ENCODE peak calls at places on chromosomes 5 and 9, in nine cellular contexts. One of them, this sample, is unnamed.

GRCh38 chr9:69578026-69578425 is 94.1 kb downstream of the APBA1 start:
- DNase-seq in stomach: no peak
- DNase-seq in BJ: no peak
- DNase-seq in dorsolateral prefrontal cortex: no peak
- DNase-seq in fibroblast of mammary gland: no peak
- DNase-seq in fibroblast of pulmonary artery: no peak
- DNase-seq in brain microvascular endothelial cell: no peak
- DNase-seq in endodermal cell: no peak
- DNase-seq in PC-9: no peak
- DNase-seq in this sample: no peak

GRCh38 chr5:133824661-133825254 is 143.7 kb downstream of the C5orf15 start:
- DNase-seq in PC-9: no peak
- DNase-seq in brain microvascular endothelial cell: no peak
- DNase-seq in fibroblast of mammary gland: no peak
- DNase-seq in fibroblast of pulmonary artery: no peak
- DNase-seq in BJ: no peak
- DNase-seq in endodermal cell: no peak
- DNase-seq in stomach: no peak
- DNase-seq in dorsolateral prefrontal cortex: no peak
- DNase-seq in this sample: no peak

GRCh38 chr9:134377976-134378375 is 51.7 kb downstream of the RXRA start:
- DNase-seq in PC-9: peak; percentile 97
- DNase-seq in fibroblast of pulmonary artery: no peak
- DNase-seq in fibroblast of mammary gland: no peak
- DNase-seq in dorsolateral prefrontal cortex: no peak
- DNase-seq in stomach: peak; percentile 94
- DNase-seq in endodermal cell: no peak
- DNase-seq in brain microvascular endothelial cell: no peak
- DNase-seq in BJ: no peak
- DNase-seq in this sample: no peak

GRCh38 chr9:23739753-23740152 is 86.3 kb downstream of the ELAVL2 start:
- DNase-seq in stomach: no peak
- DNase-seq in brain microvascular endothelial cell: no peak
- DNase-seq in PC-9: no peak
- DNase-seq in endodermal cell: no peak
- DNase-seq in dorsolateral prefrontal cortex: no peak
- DNase-seq in fibroblast of mammary gland: no peak
- DNase-seq in fibroblast of pulmonary artery: no peak
- DNase-seq in BJ: no peak
- DNase-seq in this sample: no peak

GRCh38 chr5:61673007-61673735 is 341.1 kb downstream of the ZSWIM6 start:
- DNase-seq in PC-9: peak; percentile 68
- DNase-seq in fibroblast of pulmonary artery: peak; percentile 28
- DNase-seq in fibroblast of mammary gland: peak; percentile 31
- DNase-seq in brain microvascular endothelial cell: peak; percentile 22
- DNase-seq in dorsolateral prefrontal cortex: no peak
- DNase-seq in stomach: peak; percentile 33
- DNase-seq in BJ: no peak
- DNase-seq in endodermal cell: no peak
- DNase-seq in this sample: no peak

GRCh38 chr5:117094114-117094815 is 519.6 kb upstream of the SEMA6A start:
- DNase-seq in dorsolateral prefrontal cortex: no peak
- DNase-seq in BJ: no peak
- DNase-seq in endodermal cell: no peak
- DNase-seq in PC-9: no peak
- DNase-seq in brain microvascular endothelial cell: no peak
- DNase-seq in stomach: no peak
- DNase-seq in fibroblast of pulmonary artery: no peak
- DNase-seq in fibroblast of mammary gland: no peak
- DNase-seq in this sample: no peak

GRCh38 chr5:80182802-80183645 is 72.8 kb downstream of the SERINC5 start:
- DNase-seq in endodermal cell: peak; percentile 86
- DNase-seq in PC-9: peak; percentile 61
- DNase-seq in fibroblast of mammary gland: no peak
- DNase-seq in BJ: no peak
- DNase-seq in brain microvascular endothelial cell: no peak
- DNase-seq in stomach: no peak
- DNase-seq in dorsolateral prefrontal cortex: no peak
- DNase-seq in fibroblast of pulmonary artery: no peak
- DNase-seq in this sample: no peak

GRCh38 chr5:132674671-132675506 is 1.1 kb downstream of the IL4 start:
- DNase-seq in dorsolateral prefrontal cortex: no peak
- DNase-seq in BJ: peak; percentile 91
- DNase-seq in fibroblast of pulmonary artery: peak; percentile 96
- DNase-seq in endodermal cell: peak; percentile 38
- DNase-seq in brain microvascular endothelial cell: peak; percentile 94
- DNase-seq in PC-9: peak; percentile 42
- DNase-seq in stomach: no peak
- DNase-seq in fibroblast of mammary gland: peak; percentile 96
- DNase-seq in this sample: no peak

GRCh38 chr5:176384991-176385390 is 3.4 kb downstream of the NOP16 start:
- DNase-seq in BJ: no peak
- DNase-seq in fibroblast of pulmonary artery: no peak
- DNase-seq in fibroblast of mammary gland: no peak
- DNase-seq in brain microvascular endothelial cell: no peak
- DNase-seq in dorsolateral prefrontal cortex: no peak
- DNase-seq in stomach: no peak
- DNase-seq in PC-9: no peak
- DNase-seq in endodermal cell: no peak
- DNase-seq in this sample: no peak

GRCh38 chr5:60257852-60258251 is 364.3 kb upstream of the PDE4D start:
- DNase-seq in fibroblast of pulmonary artery: peak; percentile 2
- DNase-seq in brain microvascular endothelial cell: no peak
- DNase-seq in PC-9: no peak
- DNase-seq in fibroblast of mammary gland: no peak
- DNase-seq in BJ: no peak
- DNase-seq in dorsolateral prefrontal cortex: no peak
- DNase-seq in stomach: no peak
- DNase-seq in endodermal cell: no peak
- DNase-seq in this sample: no peak

GRCh38 chr9:76720245-76720644 is 44.0 kb upstream of the PCA3 start:
- DNase-seq in fibroblast of pulmonary artery: no peak
- DNase-seq in endodermal cell: no peak
- DNase-seq in stomach: no peak
- DNase-seq in fibroblast of mammary gland: no peak
- DNase-seq in PC-9: no peak
- DNase-seq in BJ: no peak
- DNase-seq in brain microvascular endothelial cell: no peak
- DNase-seq in dorsolateral prefrontal cortex: no peak
- DNase-seq in this sample: no peak

DNA sequence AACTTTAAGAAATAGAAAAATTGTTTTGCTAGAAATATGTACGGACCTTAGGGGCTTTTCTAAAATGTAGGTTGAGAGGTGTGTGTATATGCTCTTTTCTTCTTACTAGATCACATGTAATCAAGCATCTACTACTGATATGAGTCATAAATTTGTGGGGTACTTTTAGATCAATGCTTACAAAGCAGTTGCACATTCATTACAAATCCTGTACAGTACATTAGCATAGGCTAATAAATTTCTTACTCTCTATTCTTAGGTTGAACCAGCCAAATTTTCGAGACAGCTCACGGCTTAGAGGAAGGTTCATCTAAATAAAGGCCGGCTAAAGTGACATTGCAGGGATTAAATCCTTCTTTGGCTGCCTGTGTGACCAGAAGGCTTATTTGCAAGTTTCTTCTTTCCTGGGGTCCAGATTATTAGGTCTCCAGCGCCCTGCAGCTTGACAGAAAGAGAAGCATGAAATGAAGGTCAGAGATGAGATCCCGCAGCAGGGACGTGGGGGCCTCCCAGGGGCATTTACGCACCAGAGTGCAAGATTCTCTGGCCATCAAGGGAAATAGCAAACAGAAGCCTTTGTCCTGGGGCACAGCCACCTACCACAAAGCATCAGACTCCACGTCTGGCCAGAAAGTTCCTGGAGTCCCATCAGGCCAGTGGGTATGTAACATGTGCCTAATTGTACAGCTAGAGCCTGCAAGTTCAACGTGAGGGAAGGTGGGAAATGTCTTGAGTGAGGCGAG is 53.0 kb downstream of the NIM1K start:
- DNase-seq in fibroblast of mammary gland: no peak
- DNase-seq in fibroblast of pulmonary artery: no peak
- DNase-seq in endodermal cell: no peak
- DNase-seq in stomach: no peak
- DNase-seq in brain microvascular endothelial cell: no peak
- DNase-seq in BJ: no peak
- DNase-seq in PC-9: no peak
- DNase-seq in dorsolateral prefrontal cortex: no peak
- DNase-seq in this sample: peak; percentile 56
- H3K4me3 ChIP-seq in fibroblast of mammary gland: no peak overlapping the region
- H3K4me3 ChIP-seq in fibroblast of pulmonary artery: no peak overlapping the region
- H3K4me3 ChIP-seq in endodermal cell: no peak overlapping the region
- H3K4me3 ChIP-seq in stomach: no peak overlapping the region
- H3K4me3 ChIP-seq in brain microvascular endothelial cell: no peak overlapping the region
- H3K4me3 ChIP-seq in BJ: no peak overlapping the region
- H3K4me3 ChIP-seq in PC-9: no peak overlapping the region
- H3K4me3 ChIP-seq in dorsolateral prefrontal cortex: no peak overlapping the region
- H3K4me3 ChIP-seq in this sample: no peak overlapping the region

GRCh38 chr9:97854696-97855485 is 1.9 kb downstream of the FOXE1 start:
- DNase-seq in endodermal cell: peak; percentile 65
- DNase-seq in BJ: no peak
- DNase-seq in fibroblast of pulmonary artery: no peak
- DNase-seq in dorsolateral prefrontal cortex: no peak
- DNase-seq in fibroblast of mammary gland: no peak
- DNase-seq in PC-9: no peak
- DNase-seq in stomach: no peak
- DNase-seq in brain microvascular endothelial cell: no peak
- DNase-seq in this sample: no peak
- H3K4me3 ChIP-seq in endodermal cell: no peak overlapping the region
- H3K4me3 ChIP-seq in BJ: no peak overlapping the region
- H3K4me3 ChIP-seq in fibroblast of pulmonary artery: no peak overlapping the region
- H3K4me3 ChIP-seq in dorsolateral prefrontal cortex: no peak overlapping the region
- H3K4me3 ChIP-seq in fibroblast of mammary gland: no peak overlapping the region
- H3K4me3 ChIP-seq in PC-9: no peak overlapping the region
- H3K4me3 ChIP-seq in stomach: no peak overlapping the region
- H3K4me3 ChIP-seq in brain microvascular endothelial cell: no peak overlapping the region
- H3K4me3 ChIP-seq in this sample: no peak overlapping the region

GRCh38 chr9:133275105-133276000 is at the start of gene ABO:
- DNase-seq in endodermal cell: peak; percentile 78
- DNase-seq in stomach: peak; percentile 50
- DNase-seq in dorsolateral prefrontal cortex: no peak
- DNase-seq in brain microvascular endothelial cell: no peak
- DNase-seq in fibroblast of pulmonary artery: no peak
- DNase-seq in PC-9: no peak
- DNase-seq in fibroblast of mammary gland: no peak
- DNase-seq in BJ: no peak
- DNase-seq in this sample: peak; percentile 83
- H3K4me3 ChIP-seq in endodermal cell: peak within 1 kb of the TSS; percentile 35
- H3K4me3 ChIP-seq in stomach: peak within 1 kb of the TSS; percentile 48
- H3K4me3 ChIP-seq in dorsolateral prefrontal cortex: peak within 1 kb of the TSS; percentile 49
- H3K4me3 ChIP-seq in brain microvascular endothelial cell: no peak within 1 kb of the TSS
- H3K4me3 ChIP-seq in fibroblast of pulmonary artery: no peak within 1 kb of the TSS
- H3K4me3 ChIP-seq in PC-9: no peak within 1 kb of the TSS
- H3K4me3 ChIP-seq in fibroblast of mammary gland: no peak within 1 kb of the TSS
- H3K4me3 ChIP-seq in BJ: no peak within 1 kb of the TSS
- H3K4me3 ChIP-seq in this sample: peak within 1 kb of the TSS; percentile 26

GRCh38 chr5:67234671-67235176 is 38.1 kb upstream of the CD180 start:
- DNase-seq in dorsolateral prefrontal cortex: no peak
- DNase-seq in BJ: no peak
- DNase-seq in fibroblast of mammary gland: peak; percentile 93
- DNase-seq in endodermal cell: no peak
- DNase-seq in brain microvascular endothelial cell: peak; percentile 86
- DNase-seq in fibroblast of pulmonary artery: peak; percentile 91
- DNase-seq in stomach: no peak
- DNase-seq in PC-9: peak; percentile 24
- DNase-seq in this sample: no peak
- H3K4me3 ChIP-seq in dorsolateral prefrontal cortex: no peak overlapping the region
- H3K4me3 ChIP-seq in BJ: no peak overlapping the region
- H3K4me3 ChIP-seq in fibroblast of mammary gland: no peak overlapping the region
- H3K4me3 ChIP-seq in endodermal cell: no peak overlapping the region
- H3K4me3 ChIP-seq in brain microvascular endothelial cell: no peak overlapping the region
- H3K4me3 ChIP-seq in fibroblast of pulmonary artery: no peak overlapping the region
- H3K4me3 ChIP-seq in stomach: no peak overlapping the region
- H3K4me3 ChIP-seq in PC-9: no peak overlapping the region
- H3K4me3 ChIP-seq in this sample: no peak overlapping the region

GRCh38 chr5:96933764-96934163 is 2.1 kb upstream of the LNPEP start:
- DNase-seq in fibroblast of pulmonary artery: no peak
- DNase-seq in BJ: no peak
- DNase-seq in stomach: no peak
- DNase-seq in dorsolateral prefrontal cortex: no peak
- DNase-seq in endodermal cell: no peak
- DNase-seq in PC-9: no peak
- DNase-seq in fibroblast of mammary gland: no peak
- DNase-seq in brain microvascular endothelial cell: no peak
- DNase-seq in this sample: no peak
- H3K4me3 ChIP-seq in fibroblast of pulmonary artery: peak overlapping the region; percentile 82
- H3K4me3 ChIP-seq in BJ: peak overlapping the region; percentile 53
- H3K4me3 ChIP-seq in stomach: peak overlapping the region; percentile 95
- H3K4me3 ChIP-seq in dorsolateral prefrontal cortex: peak overlapping the region; percentile 64
- H3K4me3 ChIP-seq in endodermal cell: peak overlapping the region; percentile 96
- H3K4me3 ChIP-seq in PC-9: peak overlapping the region; percentile 94
- H3K4me3 ChIP-seq in fibroblast of mammary gland: peak overlapping the region; percentile 70
- H3K4me3 ChIP-seq in brain microvascular endothelial cell: no peak overlapping the region
- H3K4me3 ChIP-seq in this sample: no peak overlapping the region

DNA sequence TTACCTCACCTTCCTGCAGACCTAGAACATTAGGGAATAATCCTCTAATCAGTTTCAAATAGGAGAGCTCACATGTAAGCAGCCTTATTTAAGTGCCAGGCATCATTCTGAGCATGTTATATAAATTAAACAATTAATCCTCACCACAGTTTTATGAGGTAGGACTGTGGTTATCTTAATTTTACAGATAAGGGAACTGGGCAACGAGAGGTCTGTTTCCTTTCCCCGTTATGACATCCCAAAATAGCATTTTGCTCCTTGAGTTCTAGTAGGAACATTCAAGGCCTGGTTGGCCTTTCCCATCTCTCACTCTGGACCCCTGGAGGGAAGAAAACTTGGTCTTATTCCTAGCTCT is 19.1 kb upstream of the IFNB1 start:
- DNase-seq in PC-9: no peak
- DNase-seq in brain microvascular endothelial cell: no peak
- DNase-seq in dorsolateral prefrontal cortex: no peak
- DNase-seq in fibroblast of mammary gland: peak; percentile 4
- DNase-seq in fibroblast of pulmonary artery: no peak
- DNase-seq in stomach: no peak
- DNase-seq in BJ: no peak
- DNase-seq in endodermal cell: no peak
- DNase-seq in this sample: no peak
- H3K4me3 ChIP-seq in PC-9: peak overlapping the region; percentile 43
- H3K4me3 ChIP-seq in brain microvascular endothelial cell: no peak overlapping the region
- H3K4me3 ChIP-seq in dorsolateral prefrontal cortex: no peak overlapping the region
- H3K4me3 ChIP-seq in fibroblast of mammary gland: no peak overlapping the region
- H3K4me3 ChIP-seq in fibroblast of pulmonary artery: no peak overlapping the region
- H3K4me3 ChIP-seq in stomach: no peak overlapping the region
- H3K4me3 ChIP-seq in BJ: no peak overlapping the region
- H3K4me3 ChIP-seq in endodermal cell: no peak overlapping the region
- H3K4me3 ChIP-seq in this sample: no peak overlapping the region

This sample was measured in lower leg skin.